ENCODE peak calls at places on chromosomes 5 and 9, in five cellular contexts. M is naive thymus-derived CD4-positive, alpha-beta T cell; Q is neural progenitor cell; J is epithelial cell of prostate; B is upper lobe of left lung. T is an unnamed sample.
A peak's percentile ranks its signal among the peaks of the same experiment; 100 is the strongest.

GRCh38 chr9:126625329-126626116 is 11.8 kb downstream of the LMX1B start:
- DNase-seq in M (no peak), Q (peak; percentile 88), J (no peak), B (no peak), T (no peak)

GRCh38 chr5:58357121-58357520 is 102.8 kb downstream of the PLK2 start:
- DNase-seq in M (no peak), Q (no peak), J (no peak), B (no peak), T (no peak)

GRCh38 chr9:131856105-131856504 is 116.2 kb upstream of the RAPGEF1 start:
- DNase-seq in M (no peak), Q (peak; percentile 43), J (no peak), B (no peak), T (no peak)

GRCh38 chr5:76787237-76787636 is 31.6 kb upstream of the F2RL1 start:
- DNase-seq in M (no peak), Q (no peak), J (no peak), B (no peak), T (no peak)

GRCh38 chr5:178116406-178116885 is 3.1 kb downstream of the N4BP3 start:
- DNase-seq in M (no peak), Q (no peak), J (no peak), B (no peak), T (peak; percentile 16)

GRCh38 chr5:6781711-6782110 is 68.5 kb downstream of the TENT4A start:
- DNase-seq in M (no peak), Q (no peak), J (peak; percentile 66), B (no peak), T (no peak)

GRCh38 chr9:70049672-70050271 is 6.1 kb downstream of the MAMDC2 start:
- DNase-seq in M (no peak), Q (no peak), J (no peak), B (peak; percentile 36), T (no peak)

GRCh38 chr9:133737071-133737773 is 930 bp downstream of the SARDH start:
- DNase-seq in M (no peak), Q (peak; percentile 1), J (no peak), B (no peak), T (no peak)

GRCh38 chr5:158431369-158432029 is 572.6 kb upstream of the CLINT1 start:
- DNase-seq in M (no peak), Q (no peak), J (no peak), B (no peak), T (no peak)

GRCh38 chr5:123814796-123815479 is 303.0 kb downstream of the CSNK1G3 start:
- DNase-seq in M (no peak), Q (no peak), J (no peak), B (no peak), T (no peak)

GRCh38 chr5:118326496-118327045 is 661.8 kb downstream of the DTWD2 start:
- DNase-seq in M (no peak), Q (no peak), J (no peak), B (no peak), T (no peak)

GRCh38 chr9:89317282-89317681 is 1.0 kb upstream of the SECISBP2 start:
- DNase-seq in M (no peak), Q (no peak), J (no peak), B (no peak), T (no peak)

GRCh38 chr9:80076105-80076504 is 504.3 kb downstream of the TLE4 start:
- DNase-seq in M (no peak), Q (no peak), J (no peak), B (no peak), T (no peak)

GRCh38 chr9:22147818-22148573 is 138.9 kb upstream of the CDKN2B start:
- DNase-seq in M (no peak), Q (no peak), J (peak; percentile 69), B (no peak), T (no peak)

GRCh38 chr5:54993318-54993717 is 7.9 kb upstream of the ESM1 start:
- DNase-seq in M (no peak), Q (peak; percentile 25), J (no peak), B (no peak), T (no peak)

GRCh38 chr9:112439825-112440224 is 46.8 kb upstream of the KIAA1958 start:
- DNase-seq in M (no peak), Q (no peak), J (no peak), B (no peak), T (no peak)

GRCh38 chr9:131282175-131282574 is 5.9 kb upstream of the FAM78A start:
- DNase-seq in M (no peak), Q (no peak), J (no peak), B (no peak), T (no peak)

GRCh38 chr9:87803166-87803565 is 77.2 kb downstream of the CTSL start:
- DNase-seq in M (no peak), Q (no peak), J (no peak), B (no peak), T (no peak)

GRCh38 chr9:89497978-89498844 is at the start of gene SEMA4D:
- DNase-seq in M (no peak), Q (peak; percentile 89), J (no peak), B (peak; percentile 87), T (peak; percentile 85)

GRCh38 chr9:97904725-97905124 is 17.6 kb downstream of the TRMO start:
- DNase-seq in M (peak; percentile 66), Q (no peak), J (no peak), B (no peak), T (no peak)

GRCh38 chr9:97907051-97907450 is 15.2 kb downstream of the TRMO start:
- DNase-seq in M (peak; percentile 33), Q (no peak), J (no peak), B (peak; percentile 57), T (peak; percentile 92)

GRCh38 chr9:97907632-97908031 is 14.7 kb downstream of the TRMO start:
- DNase-seq in M (no peak), Q (no peak), J (no peak), B (peak; percentile 49), T (no peak)

GRCh38 chr9:97905228-97905627 is 17.1 kb downstream of the TRMO start:
- DNase-seq in M (peak; percentile 87), Q (no peak), J (no peak), B (no peak), T (no peak)

DNA sequence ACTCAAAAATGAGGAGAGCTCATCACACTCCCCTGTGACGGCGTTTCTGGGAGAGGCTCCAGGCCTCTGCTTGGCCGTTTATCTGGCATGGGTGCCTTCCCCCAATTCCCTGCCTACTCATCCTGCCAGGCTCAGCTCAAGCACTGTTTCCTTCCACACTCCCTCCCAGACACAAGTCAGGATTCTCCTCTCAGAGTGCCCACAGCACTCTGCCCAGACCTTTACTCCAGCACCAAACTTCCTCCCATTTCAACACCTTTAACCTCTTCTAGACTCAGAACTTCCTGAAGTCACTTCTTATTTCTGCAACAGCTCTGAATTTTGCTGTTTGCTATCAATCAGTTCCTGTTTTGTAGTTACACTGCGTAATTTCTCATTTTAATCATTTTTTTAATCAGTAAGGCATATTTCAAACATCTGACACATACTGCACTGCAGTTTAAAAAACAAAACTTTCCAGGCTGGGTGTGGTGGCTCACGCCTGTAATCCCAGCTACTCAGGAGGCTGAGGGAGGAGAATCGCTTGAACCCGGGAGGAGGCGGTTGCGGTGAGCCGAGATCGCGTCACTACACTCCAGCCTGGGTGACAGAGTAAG is 16.0 kb downstream of the TRMO start:
- DNase-seq in M (peak; percentile 86), Q (no peak), J (no peak), B (peak; percentile 37), T (peak; percentile 73)
- H3K27ac ChIP-seq in M (peak overlapping the region; percentile 95), Q (no peak overlapping the region), J (no peak overlapping the region), B (peak overlapping the region; percentile 85), T (peak overlapping the region; percentile 90)

GRCh38 chr9:37970301-37971106 is 66.6 kb upstream of the SLC25A51 start:
- DNase-seq in M (no peak), Q (no peak), J (no peak), B (no peak), T (no peak)
- H3K27ac ChIP-seq in M (no peak overlapping the region), Q (no peak overlapping the region), J (no peak overlapping the region), B (peak overlapping the region; percentile 1), T (no peak overlapping the region)

DNA sequence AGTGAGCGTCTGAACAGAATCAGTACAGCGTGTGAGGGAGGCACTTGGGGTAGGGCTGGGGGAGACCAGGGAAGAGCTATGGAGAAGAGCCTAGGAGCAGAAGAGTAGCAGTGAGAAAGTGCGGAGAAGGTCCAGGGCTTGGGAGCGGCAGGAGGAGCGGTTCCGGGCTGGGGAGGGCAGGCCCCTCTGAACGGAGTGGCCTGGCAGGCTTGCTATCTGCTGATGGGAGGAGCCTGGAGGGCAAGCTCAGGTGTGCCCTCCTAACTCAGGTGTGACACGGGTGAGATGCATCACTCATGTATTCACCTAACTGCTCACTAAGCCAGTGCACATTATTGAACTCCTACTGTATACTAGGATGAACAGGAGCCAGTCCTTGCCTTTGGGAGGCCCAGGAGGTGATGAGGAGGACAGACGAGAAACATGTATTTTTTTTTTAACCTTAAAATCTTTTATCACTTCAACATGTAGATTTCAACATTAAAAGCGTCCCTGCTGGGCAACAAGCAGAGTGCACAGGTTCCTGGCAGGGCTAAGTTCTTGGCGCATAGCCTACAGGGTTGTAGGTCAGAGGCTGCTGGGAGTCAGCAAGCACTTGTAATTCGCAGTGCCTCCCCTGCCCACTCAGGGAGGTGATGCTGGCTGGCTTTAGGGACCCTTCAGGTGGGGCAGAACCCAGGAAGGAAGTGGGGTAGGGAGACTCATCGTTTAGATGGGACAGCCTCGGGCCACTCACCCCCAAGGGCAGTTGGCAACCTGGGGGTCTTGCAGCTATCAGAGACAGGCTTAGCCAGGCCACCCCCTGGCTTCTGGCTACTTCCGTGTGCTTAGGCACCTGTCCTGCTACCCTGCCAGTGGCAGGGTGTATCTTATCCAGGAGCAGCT is 55.5 kb downstream of the TMOD1 start:
- DNase-seq in M (no peak), Q (no peak), J (no peak), B (no peak), T (no peak)
- H3K27ac ChIP-seq in M (no peak overlapping the region), Q (no peak overlapping the region), J (no peak overlapping the region), B (peak overlapping the region; percentile 56), T (no peak overlapping the region)

GRCh38 chr9:19408693-19409405 is at the start of gene ACER2:
- DNase-seq in M (peak; percentile 95), Q (peak; percentile 96), J (peak; percentile 60), B (peak; percentile 95), T (peak; percentile 67)

GRCh38 chr9:19409406-19410194 is 791 bp downstream of the ACER2 start:
- DNase-seq in M (no peak), Q (peak; percentile 64), J (no peak), B (no peak), T (no peak)

GRCh38 chr9:19408316-19408692 is 505 bp upstream of the ACER2 start:
- DNase-seq in M (no peak), Q (no peak), J (no peak), B (peak; percentile 30), T (no peak)

GRCh38 chr9:19404278-19405075 is 4.3 kb upstream of the ACER2 start:
- DNase-seq in M (no peak), Q (no peak), J (peak; percentile 78), B (no peak), T (no peak)

DNA sequence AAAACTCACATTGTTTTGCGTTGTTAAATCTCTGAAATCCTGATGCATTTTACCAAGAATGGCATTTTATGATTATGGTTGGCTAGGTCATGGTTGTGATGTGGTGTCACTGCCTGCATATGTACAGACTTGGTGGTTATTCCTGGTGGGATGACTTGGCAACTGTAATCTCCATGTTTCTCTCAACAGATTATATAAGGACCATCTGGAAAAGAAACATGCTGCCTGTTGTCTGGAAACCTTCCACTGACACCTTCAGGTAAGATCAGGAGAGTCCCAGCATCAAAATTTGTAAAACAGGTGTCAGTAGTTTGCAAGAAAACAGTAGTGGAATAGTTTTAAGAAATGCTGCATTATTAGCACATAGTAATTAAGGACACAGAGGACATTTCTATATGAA is 3.0 kb upstream of the ACER2 start:
- DNase-seq in M (no peak), Q (no peak), J (no peak), B (no peak), T (no peak)
- H3K27ac ChIP-seq in M (no peak overlapping the region), Q (no peak overlapping the region), J (peak overlapping the region; percentile 82), B (no peak overlapping the region), T (no peak overlapping the region)

T was measured in HL-60.